ENCODE peak calls at places on chromosomes 13 and 19, in six cellular contexts. H, Q, S, R, U and P are unnamed samples.

GRCh38 chr19:2763687-2764086 is 19.4 kb downstream of the SGTA start:
- DNase-seq in Q (no peak), U (no peak), S (no peak), H (no peak), R (no peak), P (no peak)

GRCh38 chr19:43470288-43470687 is 4.9 kb upstream of the LYPD3 start:
- DNase-seq in R (peak; percentile 70), Q (peak; percentile 93), S (no peak), H (peak; percentile 35), U (no peak), P (no peak)

GRCh38 chr13:94999871-95000270 is 287.5 kb upstream of the SOX21 start:
- DNase-seq in U (no peak), S (no peak), Q (no peak), R (no peak), H (no peak), P (no peak)

GRCh38 chr19:41702208-41702651 is 6.2 kb upstream of the CEACAM5 start:
- DNase-seq in S (no peak), R (peak; percentile 47), H (peak; percentile 16), Q (peak; percentile 33), U (no peak), P (no peak)

GRCh38 chr13:113151745-113152707 is 6.4 kb upstream of the PROZ start:
- DNase-seq in H (peak; percentile 50), S (no peak), Q (peak; percentile 74), U (no peak), R (peak; percentile 81), P (no peak)

GRCh38 chr13:113848431-113849260 is 15.2 kb downstream of the GAS6 start:
- DNase-seq in H (no peak), U (no peak), S (no peak), Q (no peak), R (no peak), P (no peak)

GRCh38 chr19:246551-246950 is 44.7 kb downstream of the PLPP2 start:
- DNase-seq in S (no peak), Q (no peak), H (no peak), R (no peak), U (no peak), P (peak; percentile 27)

GRCh38 chr13:45206340-45206739 is 5.5 kb upstream of the KCTD4 start:
- DNase-seq in R (peak; percentile 96), H (peak; percentile 88), U (no peak), Q (peak; percentile 96), S (no peak), P (no peak)

GRCh38 chr19:7787141-7787540 is 24.1 kb downstream of the CLEC4M start:
- DNase-seq in H (no peak), S (no peak), Q (no peak), R (no peak), U (no peak), P (no peak)

GRCh38 chr13:102012299-102013293 is 389.3 kb downstream of the FGF14 start:
- DNase-seq in S (no peak), H (no peak), Q (no peak), R (no peak), U (no peak), P (no peak)